ENCODE peak calls at places on chromosomes 2 and 18, in nine cellular contexts. D, R, I, T, M, Z, B, Q and E are unnamed samples.

GRCh38 chr2:17915099-17915498 is 36.6 kb downstream of the KCNS3 start:
- DNase-seq in D (no peak), R (no peak), I (no peak), T (no peak), M (no peak), Z (no peak), B (no peak), Q (no peak), E (no peak)

GRCh38 chr2:43276962-43277383 is 50.6 kb upstream of the ZFP36L2 start:
- DNase-seq in D (no peak), R (peak), I (no peak), T (no peak), M (peak), Z (no peak), B (no peak), Q (no peak), E (no peak)

GRCh38 chr2:137952586-137953129 is 11.6 kb upstream of the HNMT start:
- DNase-seq in D (no peak), R (no peak), I (no peak), T (no peak), M (no peak), Z (peak), B (no peak), Q (no peak), E (no peak)

GRCh38 chr2:6917761-6918421 is 679 bp downstream of the RNF144A start:
- DNase-seq in D (no peak), R (no peak), I (peak), T (no peak), M (no peak), Z (no peak), B (no peak), Q (no peak), E (no peak)

GRCh38 chr18:23719634-23720201 is 30.5 kb downstream of the LAMA3 start:
- DNase-seq in D (peak), R (peak), I (peak), T (peak), M (no peak), Z (peak), B (peak), Q (peak), E (peak)

GRCh38 chr2:6392966-6393365 is 472.7 kb downstream of the CMPK2 start:
- DNase-seq in D (no peak), R (no peak), I (peak), T (no peak), M (no peak), Z (no peak), B (no peak), Q (peak), E (no peak)

GRCh38 chr2:65017335-65017734 is 28.1 kb downstream of the SLC1A4 start:
- DNase-seq in D (no peak), R (no peak), I (peak), T (no peak), M (peak), Z (no peak), B (no peak), Q (no peak), E (no peak)

GRCh38 chr2:112623913-112624777 is 21.6 kb upstream of the SLC20A1 start:
- DNase-seq in D (peak), R (peak), I (peak), T (peak), M (no peak), Z (no peak), B (peak), Q (no peak), E (peak)

GRCh38 chr2:163775304-163775703 is 39.5 kb upstream of the FIGN start:
- DNase-seq in D (peak), R (no peak), I (no peak), T (no peak), M (no peak), Z (no peak), B (peak), Q (no peak), E (peak)

GRCh38 chr18:79915161-79916127 is 36.0 kb downstream of the SLC66A2 start:
- DNase-seq in D (no peak), R (no peak), I (no peak), T (no peak), M (no peak), Z (no peak), B (no peak), Q (no peak), E (no peak)

GRCh38 chr2:241961454-241961853 is 91.9 kb downstream of the RTP5 start:
- DNase-seq in D (no peak), R (no peak), I (no peak), T (no peak), M (no peak), Z (no peak), B (no peak), Q (no peak), E (no peak)

GRCh38 chr2:215841175-215841816 is 172.1 kb downstream of the MREG start:
- DNase-seq in D (no peak), R (no peak), I (peak), T (no peak), M (no peak), Z (no peak), B (peak), Q (no peak), E (no peak)

GRCh38 chr2:33266467-33266866 is 210.0 kb upstream of the RASGRP3 start:
- DNase-seq in D (no peak), R (no peak), I (no peak), T (no peak), M (no peak), Z (no peak), B (no peak), Q (no peak), E (no peak)

GRCh38 chr2:10889741-10890215 is 22.0 kb upstream of the KCNF1 start:
- DNase-seq in D (no peak), R (peak), I (no peak), T (no peak), M (no peak), Z (no peak), B (no peak), Q (no peak), E (no peak)

GRCh38 chr2:2919574-2920365 is 457.8 kb downstream of the EIPR1 start:
- DNase-seq in D (no peak), R (no peak), I (no peak), T (no peak), M (no peak), Z (no peak), B (no peak), Q (no peak), E (no peak)

DNA sequence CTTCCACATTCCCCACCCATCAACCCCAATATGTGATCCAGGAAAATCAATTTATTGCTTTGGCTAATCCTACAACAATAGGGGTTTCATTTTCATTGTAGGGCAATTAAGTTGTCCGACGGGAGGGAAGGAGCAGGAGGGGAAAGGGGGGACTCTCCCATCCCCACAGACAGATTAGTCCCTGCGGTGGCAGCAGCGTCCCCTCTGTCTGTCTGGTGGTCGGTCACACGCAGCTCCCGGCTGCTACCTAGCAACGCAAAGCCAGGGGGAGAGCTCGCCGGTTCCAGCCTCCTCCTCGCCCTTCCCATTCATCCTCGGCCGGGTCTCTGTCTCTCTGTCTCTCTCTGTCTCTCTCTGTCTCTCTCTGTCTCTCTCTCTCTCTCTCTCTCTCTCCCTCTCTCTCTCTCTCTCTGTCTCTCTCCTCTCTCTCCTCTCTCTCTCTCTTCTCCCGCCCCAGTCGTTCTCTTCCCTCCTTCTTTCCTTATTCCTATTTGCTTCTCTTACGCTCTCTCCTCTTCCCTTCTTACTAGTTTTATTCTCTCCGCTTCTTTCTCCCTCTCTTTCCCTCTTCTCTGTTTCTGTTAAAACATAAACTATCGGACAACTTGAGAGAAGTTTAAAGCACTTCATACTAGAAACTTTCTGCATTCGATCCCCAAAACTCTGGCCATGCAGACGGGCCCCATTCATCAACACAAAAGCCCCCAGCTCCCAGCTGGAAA is 1.2 kb downstream of the LRP2 start:
- DNase-seq in D (no peak), R (no peak), I (peak), T (no peak), M (no peak), Z (no peak), B (no peak), Q (no peak), E (no peak)
- H3K4me3 ChIP-seq in D (no peak), R (no peak), I (peak), T (peak), M (peak), Z (no peak), B (peak), Q (peak), E (peak)

GRCh38 chr2:225691711-225692110 is 292.2 kb downstream of the NYAP2 start:
- DNase-seq in D (no peak), R (no peak), I (no peak), T (no peak), M (no peak), Z (no peak), B (no peak), Q (no peak), E (no peak)

GRCh38 chr2:225690153-225690552 is 290.6 kb downstream of the NYAP2 start:
- DNase-seq in D (no peak), R (no peak), I (no peak), T (no peak), M (no peak), Z (no peak), B (no peak), Q (no peak), E (no peak)

GRCh38 chr2:225694664-225695063 is 295.2 kb downstream of the NYAP2 start:
- DNase-seq in D (peak), R (no peak), I (peak), T (no peak), M (no peak), Z (no peak), B (no peak), Q (no peak), E (no peak)

GRCh38 chr2:225697936-225698335 is 298.4 kb downstream of the NYAP2 start:
- DNase-seq in D (no peak), R (no peak), I (no peak), T (no peak), M (no peak), Z (no peak), B (no peak), Q (no peak), E (no peak)

DNA sequence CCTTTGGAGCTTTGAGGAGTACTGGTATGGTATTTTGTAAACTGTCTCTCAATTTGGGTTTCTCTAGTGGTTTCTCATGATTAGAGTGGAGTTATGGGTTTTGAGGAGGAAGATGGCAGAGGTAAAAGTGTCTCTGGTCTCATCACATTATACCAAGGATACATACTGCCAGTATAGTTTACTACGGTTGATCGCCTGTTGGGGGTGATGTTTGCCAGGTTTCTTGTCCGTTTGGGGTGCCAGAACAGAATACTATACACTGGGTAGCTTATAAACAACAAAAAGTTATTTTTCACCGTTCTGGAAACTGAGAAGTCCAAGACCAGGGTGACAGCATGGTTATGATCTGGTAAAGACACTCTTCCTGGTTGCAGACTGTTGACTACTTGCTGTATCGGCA is 293.7 kb downstream of the NYAP2 start:
- DNase-seq in D (no peak), R (no peak), I (no peak), T (no peak), M (no peak), Z (no peak), B (no peak), Q (no peak), E (no peak)
- TF ChIP-seq CTCF in D (no peak), R (no peak), I (no peak), T (no peak), M (no peak), Z (no peak), B (no peak), Q (no peak), E (no peak)

GRCh38 chr2:190889175-190889943 is 8.7 kb downstream of the GLS start:
- DNase-seq in D (no peak), R (no peak), I (no peak), T (no peak), M (no peak), Z (no peak), B (no peak), Q (no peak), E (no peak)
- H3K4me3 ChIP-seq in D (no peak), R (no peak), I (no peak), T (no peak), M (no peak), Z (no peak), B (no peak), Q (no peak), E (peak)

GRCh38 chr18:272650-273049 is 4.8 kb upstream of the THOC1 start:
- DNase-seq in D (no peak), R (no peak), I (no peak), T (no peak), M (no peak), Z (no peak), B (no peak), Q (no peak), E (no peak)

GRCh38 chr18:274313-274712 is 6.5 kb upstream of the THOC1 start:
- DNase-seq in D (no peak), R (no peak), I (no peak), T (no peak), M (no peak), Z (no peak), B (no peak), Q (no peak), E (no peak)

GRCh38 chr18:269480-270090 is 1.7 kb upstream of the THOC1 start:
- DNase-seq in D (no peak), R (no peak), I (no peak), T (no peak), M (no peak), Z (no peak), B (no peak), Q (no peak), E (no peak)

GRCh38 chr18:275486-275885 is 7.6 kb upstream of the THOC1 start:
- DNase-seq in D (no peak), R (no peak), I (no peak), T (no peak), M (no peak), Z (no peak), B (no peak), Q (no peak), E (no peak)

DNA sequence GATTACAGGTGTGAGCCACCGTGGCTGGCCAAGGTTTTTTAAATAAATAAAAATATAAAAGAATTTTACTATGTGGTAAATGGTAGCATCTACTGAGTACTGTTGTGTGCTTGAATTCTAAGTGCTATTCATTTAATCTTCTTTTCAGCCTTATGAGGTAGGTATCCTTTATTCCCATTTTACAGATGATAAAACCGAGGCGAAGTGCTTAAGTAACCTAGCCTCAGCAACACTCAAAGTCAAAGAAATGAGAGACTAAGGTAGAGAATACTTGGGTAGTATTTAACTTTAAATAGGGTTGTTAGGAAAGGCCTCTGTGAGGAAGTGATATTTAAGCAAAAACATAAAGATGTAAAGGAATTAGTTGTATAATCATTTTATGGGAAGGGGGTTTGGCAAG is 5.7 kb upstream of the THOC1 start:
- DNase-seq in D (no peak), R (no peak), I (no peak), T (no peak), M (no peak), Z (no peak), B (no peak), Q (no peak), E (no peak)
- TF ChIP-seq CTCF in D (no peak), R (no peak), I (no peak), T (no peak), M (no peak), Z (no peak), B (no peak), Q (no peak), E (no peak)

DNA sequence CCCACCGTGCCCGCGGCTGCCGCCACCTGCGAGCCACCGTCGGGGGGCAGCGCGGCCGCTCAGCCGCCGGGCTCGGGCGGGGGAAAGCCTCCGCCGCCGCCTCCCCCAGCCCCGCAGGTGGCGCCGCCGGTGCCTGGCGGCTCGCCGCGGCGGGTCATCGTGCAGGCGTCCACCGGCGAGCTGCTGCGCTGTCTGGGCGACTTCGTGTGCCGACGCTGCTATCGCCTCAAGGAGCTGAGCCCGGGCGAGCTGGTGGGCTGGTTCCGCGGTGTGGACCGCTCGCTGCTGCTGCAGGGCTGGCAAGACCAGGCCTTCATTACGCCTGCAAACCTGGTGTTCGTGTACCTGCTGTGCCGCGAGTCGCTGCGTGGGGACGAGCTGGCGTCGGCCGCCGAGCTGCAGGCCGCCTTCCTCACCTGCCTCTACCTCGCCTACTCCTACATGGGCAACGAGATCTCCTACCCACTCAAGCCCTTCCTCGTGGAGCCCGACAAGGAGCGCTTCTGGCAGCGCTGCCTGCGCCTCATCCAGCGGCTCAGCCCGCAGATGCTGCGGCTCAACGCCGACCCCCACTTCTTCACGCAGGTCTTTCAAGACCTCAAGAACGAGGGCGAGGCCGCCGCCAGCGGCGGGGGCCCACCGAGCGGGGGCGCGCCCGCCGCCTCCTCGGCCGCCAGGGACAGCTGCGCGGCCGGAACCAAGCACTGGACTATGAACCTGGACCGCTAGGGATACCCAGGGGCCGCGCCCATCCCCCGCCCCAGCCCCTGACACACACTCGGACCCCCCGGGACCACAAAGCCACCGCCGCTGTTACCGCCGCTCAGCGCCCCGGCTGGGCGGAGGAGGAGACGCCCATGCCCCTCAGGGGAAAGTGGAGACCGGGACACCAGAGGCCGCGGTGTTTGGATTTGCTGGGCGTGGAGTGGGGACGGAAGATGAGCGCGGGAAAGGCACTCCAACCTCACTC is 1.0 kb downstream of the CDK5R2 start:
- DNase-seq in D (no peak), R (no peak), I (no peak), T (no peak), M (no peak), Z (no peak), B (no peak), Q (no peak), E (no peak)
- H3K4me3 ChIP-seq in D (no peak), R (no peak), I (no peak), T (no peak), M (no peak), Z (no peak), B (no peak), Q (no peak), E (no peak)

DNA sequence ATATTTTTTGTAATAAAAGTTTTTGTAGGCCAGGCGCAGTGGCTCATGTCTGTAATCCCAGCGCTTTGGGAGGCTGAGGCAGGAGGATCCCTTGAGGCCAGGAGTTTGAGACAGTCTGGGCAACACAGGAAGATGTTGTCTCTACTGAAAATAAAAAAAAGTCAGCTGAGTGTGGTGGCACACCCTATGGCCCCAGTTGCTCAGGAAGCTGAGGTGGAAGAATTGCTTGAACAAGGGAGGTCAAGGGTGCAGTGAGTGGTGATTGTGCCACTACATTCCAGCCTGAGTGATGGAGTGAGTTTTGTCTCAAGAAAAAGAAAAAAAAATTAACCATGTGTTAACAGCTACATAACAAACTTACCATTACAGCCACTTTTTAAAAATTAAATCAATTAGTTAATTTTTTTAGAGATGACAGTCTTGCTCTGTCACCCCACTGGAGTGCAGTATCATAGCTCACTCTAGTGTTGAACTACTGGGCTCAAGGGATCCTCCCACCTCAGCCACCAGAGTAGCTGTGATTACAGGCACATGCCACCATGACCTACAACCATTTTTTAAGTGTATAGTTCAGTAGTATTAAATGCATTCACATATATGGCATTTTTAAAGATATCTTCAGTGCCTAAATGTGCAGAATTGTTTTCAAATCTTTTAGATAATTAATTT is 67.2 kb upstream of the ACYP2 start:
- DNase-seq in D (no peak), R (no peak), I (peak), T (no peak), M (no peak), Z (no peak), B (no peak), Q (no peak), E (no peak)
- TF ChIP-seq CTCF in D (no peak), R (no peak), I (no peak), T (no peak), M (no peak), Z (no peak), B (no peak), Q (no peak), E (no peak)